ENCODE peak calls at places on chromosomes 12 and 14, in seven cellular contexts. One of them, this sample, is unnamed.

GRCh38 chr12:6752181-6752930 is 585 bp downstream of the MLF2 start:
- DNase-seq in fibroblast of mammary gland: peak
- DNase-seq in cardiac fibroblast: peak
- DNase-seq in GM03348: peak
- DNase-seq in IMR-90: peak
- DNase-seq in uterus: peak
- DNase-seq in NCI-H510A treated with DMSO at 0.1 percent for 48 hours: no peak
- DNase-seq in this sample: peak

GRCh38 chr12:97680751-97681150 is 218.1 kb downstream of the RMST start:
- DNase-seq in uterus: no peak
- DNase-seq in fibroblast of mammary gland: no peak
- DNase-seq in IMR-90: no peak
- DNase-seq in GM03348: no peak
- DNase-seq in NCI-H510A treated with DMSO at 0.1 percent for 48 hours: peak
- DNase-seq in cardiac fibroblast: no peak
- DNase-seq in this sample: no peak

GRCh38 chr12:15851045-15851444 is 31.1 kb upstream of the STRAP start:
- DNase-seq in cardiac fibroblast: no peak
- DNase-seq in GM03348: no peak
- DNase-seq in uterus: no peak
- DNase-seq in fibroblast of mammary gland: no peak
- DNase-seq in NCI-H510A treated with DMSO at 0.1 percent for 48 hours: no peak
- DNase-seq in IMR-90: no peak
- DNase-seq in this sample: no peak

GRCh38 chr12:122790393-122791075 is 16.2 kb downstream of the CCDC62 start:
- DNase-seq in fibroblast of mammary gland: peak
- DNase-seq in IMR-90: peak
- DNase-seq in GM03348: peak
- DNase-seq in cardiac fibroblast: peak
- DNase-seq in uterus: no peak
- DNase-seq in NCI-H510A treated with DMSO at 0.1 percent for 48 hours: no peak
- DNase-seq in this sample: peak

GRCh38 chr14:105853089-105853906 is 326.9 kb downstream of the TMEM121 start:
- DNase-seq in uterus: peak
- DNase-seq in cardiac fibroblast: no peak
- DNase-seq in GM03348: no peak
- DNase-seq in fibroblast of mammary gland: no peak
- DNase-seq in IMR-90: no peak
- DNase-seq in NCI-H510A treated with DMSO at 0.1 percent for 48 hours: no peak
- DNase-seq in this sample: no peak

GRCh38 chr14:58280954-58281787 is 17.2 kb upstream of the ARID4A start:
- DNase-seq in NCI-H510A treated with DMSO at 0.1 percent for 48 hours: no peak
- DNase-seq in fibroblast of mammary gland: peak
- DNase-seq in uterus: peak
- DNase-seq in GM03348: peak
- DNase-seq in cardiac fibroblast: peak
- DNase-seq in IMR-90: peak
- DNase-seq in this sample: peak

GRCh38 chr12:53459097-53459496 is 7.2 kb downstream of the PCBP2 start:
- DNase-seq in IMR-90: no peak
- DNase-seq in NCI-H510A treated with DMSO at 0.1 percent for 48 hours: no peak
- DNase-seq in cardiac fibroblast: no peak
- DNase-seq in fibroblast of mammary gland: no peak
- DNase-seq in uterus: no peak
- DNase-seq in GM03348: no peak
- DNase-seq in this sample: no peak

GRCh38 chr12:89384050-89384749 is 31.9 kb upstream of the DUSP6 start:
- DNase-seq in uterus: peak
- DNase-seq in cardiac fibroblast: peak
- DNase-seq in NCI-H510A treated with DMSO at 0.1 percent for 48 hours: no peak
- DNase-seq in fibroblast of mammary gland: peak
- DNase-seq in IMR-90: peak
- DNase-seq in GM03348: peak
- DNase-seq in this sample: peak

GRCh38 chr14:91897121-91897701 is 29.9 kb upstream of the TC2N start:
- DNase-seq in uterus: peak
- DNase-seq in fibroblast of mammary gland: peak
- DNase-seq in NCI-H510A treated with DMSO at 0.1 percent for 48 hours: no peak
- DNase-seq in cardiac fibroblast: peak
- DNase-seq in GM03348: peak
- DNase-seq in IMR-90: peak
- DNase-seq in this sample: peak

GRCh38 chr12:50110762-50111416 is 1.1 kb upstream of the COX14 start:
- DNase-seq in cardiac fibroblast: peak
- DNase-seq in uterus: peak
- DNase-seq in GM03348: peak
- DNase-seq in fibroblast of mammary gland: peak
- DNase-seq in NCI-H510A treated with DMSO at 0.1 percent for 48 hours: peak
- DNase-seq in IMR-90: peak
- DNase-seq in this sample: peak

GRCh38 chr14:99946652-99947489 is 118.4 kb upstream of the EVL start:
- DNase-seq in GM03348: peak
- DNase-seq in fibroblast of mammary gland: no peak
- DNase-seq in uterus: no peak
- DNase-seq in IMR-90: no peak
- DNase-seq in NCI-H510A treated with DMSO at 0.1 percent for 48 hours: no peak
- DNase-seq in cardiac fibroblast: peak
- DNase-seq in this sample: no peak

GRCh38 chr12:105385141-105385540 is 54.6 kb downstream of the C12orf75 start:
- DNase-seq in uterus: no peak
- DNase-seq in cardiac fibroblast: peak
- DNase-seq in fibroblast of mammary gland: peak
- DNase-seq in GM03348: peak
- DNase-seq in NCI-H510A treated with DMSO at 0.1 percent for 48 hours: no peak
- DNase-seq in IMR-90: peak
- DNase-seq in this sample: peak

GRCh38 chr12:114848661-114849060 is 164.7 kb upstream of the TBX3 start:
- DNase-seq in cardiac fibroblast: peak
- DNase-seq in NCI-H510A treated with DMSO at 0.1 percent for 48 hours: no peak
- DNase-seq in GM03348: peak
- DNase-seq in fibroblast of mammary gland: peak
- DNase-seq in uterus: no peak
- DNase-seq in IMR-90: peak
- DNase-seq in this sample: peak

GRCh38 chr14:36661506-36662257 is at the start of gene PAX9:
- DNase-seq in IMR-90: peak
- DNase-seq in fibroblast of mammary gland: peak
- DNase-seq in cardiac fibroblast: peak
- DNase-seq in GM03348: peak
- DNase-seq in NCI-H510A treated with DMSO at 0.1 percent for 48 hours: peak
- DNase-seq in uterus: peak
- DNase-seq in this sample: peak

GRCh38 chr14:89053303-89053702 is 228.9 kb downstream of the TTC8 start:
- DNase-seq in fibroblast of mammary gland: no peak
- DNase-seq in cardiac fibroblast: no peak
- DNase-seq in uterus: no peak
- DNase-seq in GM03348: no peak
- DNase-seq in NCI-H510A treated with DMSO at 0.1 percent for 48 hours: no peak
- DNase-seq in IMR-90: no peak
- DNase-seq in this sample: no peak

GRCh38 chr12:66111605-66112004 is 18.9 kb downstream of the LLPH start:
- DNase-seq in cardiac fibroblast: peak
- DNase-seq in NCI-H510A treated with DMSO at 0.1 percent for 48 hours: no peak
- DNase-seq in IMR-90: no peak
- DNase-seq in uterus: no peak
- DNase-seq in GM03348: no peak
- DNase-seq in fibroblast of mammary gland: peak
- DNase-seq in this sample: no peak

GRCh38 chr14:77094672-77095284 is 3.3 kb upstream of the CIPC start:
- DNase-seq in GM03348: peak
- DNase-seq in fibroblast of mammary gland: peak
- DNase-seq in NCI-H510A treated with DMSO at 0.1 percent for 48 hours: peak
- DNase-seq in cardiac fibroblast: peak
- DNase-seq in IMR-90: peak
- DNase-seq in uterus: peak
- DNase-seq in this sample: peak

GRCh38 chr12:106064622-106065021 is 74.1 kb downstream of the NUAK1 start:
- DNase-seq in fibroblast of mammary gland: no peak
- DNase-seq in IMR-90: no peak
- DNase-seq in uterus: no peak
- DNase-seq in NCI-H510A treated with DMSO at 0.1 percent for 48 hours: no peak
- DNase-seq in cardiac fibroblast: no peak
- DNase-seq in GM03348: no peak
- DNase-seq in this sample: no peak

GRCh38 chr14:61322011-61322798 is 826 bp downstream of the PRKCH start:
- DNase-seq in uterus: no peak
- DNase-seq in GM03348: no peak
- DNase-seq in fibroblast of mammary gland: no peak
- DNase-seq in cardiac fibroblast: no peak
- DNase-seq in NCI-H510A treated with DMSO at 0.1 percent for 48 hours: no peak
- DNase-seq in IMR-90: no peak
- DNase-seq in this sample: no peak

GRCh38 chr14:101116065-101116464 is 212.5 kb upstream of the RTL1 start:
- DNase-seq in fibroblast of mammary gland: no peak
- DNase-seq in uterus: no peak
- DNase-seq in NCI-H510A treated with DMSO at 0.1 percent for 48 hours: no peak
- DNase-seq in GM03348: no peak
- DNase-seq in IMR-90: no peak
- DNase-seq in cardiac fibroblast: no peak
- DNase-seq in this sample: no peak

GRCh38 chr12:107894589-107894988 is 120.1 kb downstream of the ASCL4 start:
- DNase-seq in NCI-H510A treated with DMSO at 0.1 percent for 48 hours: no peak
- DNase-seq in IMR-90: no peak
- DNase-seq in uterus: no peak
- DNase-seq in cardiac fibroblast: no peak
- DNase-seq in fibroblast of mammary gland: peak
- DNase-seq in GM03348: no peak
- DNase-seq in this sample: no peak

GRCh38 chr12:46386877-46387629 is 14.5 kb upstream of the SLC38A2 start:
- DNase-seq in NCI-H510A treated with DMSO at 0.1 percent for 48 hours: no peak
- DNase-seq in uterus: peak
- DNase-seq in fibroblast of mammary gland: peak
- DNase-seq in IMR-90: peak
- DNase-seq in GM03348: peak
- DNase-seq in cardiac fibroblast: peak
- DNase-seq in this sample: peak

GRCh38 chr12:90841336-90841735 is 113.6 kb downstream of the CCER1 start:
- DNase-seq in fibroblast of mammary gland: peak
- DNase-seq in cardiac fibroblast: no peak
- DNase-seq in GM03348: no peak
- DNase-seq in uterus: no peak
- DNase-seq in IMR-90: no peak
- DNase-seq in NCI-H510A treated with DMSO at 0.1 percent for 48 hours: no peak
- DNase-seq in this sample: no peak

GRCh38 chr12:54134850-54135249 is 53.9 kb downstream of the SMUG1 start:
- DNase-seq in GM03348: no peak
- DNase-seq in cardiac fibroblast: no peak
- DNase-seq in NCI-H510A treated with DMSO at 0.1 percent for 48 hours: no peak
- DNase-seq in fibroblast of mammary gland: no peak
- DNase-seq in uterus: no peak
- DNase-seq in IMR-90: no peak
- DNase-seq in this sample: no peak

This sample was measured in fibroblast of lung.